ENCODE peak calls at places on chromosome 10, in eight cellular contexts. One of them, this sample, is unnamed. For H3K4me1, the result is how much of the 10 kb centered on the place peaks cover.

GRCh38 chr10:6064119-6064518 is 2.0 kb upstream of the IL2RA start:
- DNase-seq in A549: no peak
- DNase-seq in ascending aorta: no peak
- DNase-seq in psoas muscle: no peak
- DNase-seq in CD8-positive, alpha-beta T cell: no peak
- DNase-seq in CD4-positive, alpha-beta memory T cell: no peak
- DNase-seq in stomach: peak
- DNase-seq in endothelial cell of umbilical vein: no peak
- DNase-seq in this sample: no peak

GRCh38 chr10:127424594-127425264 is 124.4 kb upstream of the NPS start:
- DNase-seq in A549: no peak
- DNase-seq in ascending aorta: no peak
- DNase-seq in psoas muscle: peak
- DNase-seq in CD8-positive, alpha-beta T cell: no peak
- DNase-seq in CD4-positive, alpha-beta memory T cell: no peak
- DNase-seq in stomach: no peak
- DNase-seq in endothelial cell of umbilical vein: no peak
- DNase-seq in this sample: no peak

GRCh38 chr10:3782456-3783312 is 2.3 kb downstream of the KLF6 start:
- DNase-seq in A549: peak
- DNase-seq in ascending aorta: peak
- DNase-seq in psoas muscle: peak
- DNase-seq in CD8-positive, alpha-beta T cell: peak
- DNase-seq in CD4-positive, alpha-beta memory T cell: peak
- DNase-seq in stomach: peak
- DNase-seq in endothelial cell of umbilical vein: peak
- DNase-seq in this sample: peak

GRCh38 chr10:14124951-14125350 is 205.8 kb downstream of the FRMD4A start:
- DNase-seq in A549: no peak
- DNase-seq in ascending aorta: no peak
- DNase-seq in psoas muscle: no peak
- DNase-seq in CD8-positive, alpha-beta T cell: no peak
- DNase-seq in CD4-positive, alpha-beta memory T cell: no peak
- DNase-seq in stomach: no peak
- DNase-seq in endothelial cell of umbilical vein: no peak
- DNase-seq in this sample: no peak

GRCh38 chr10:65611592-65611991 is 1314.2 kb upstream of the LRRTM3 start:
- DNase-seq in A549: no peak
- DNase-seq in ascending aorta: no peak
- DNase-seq in psoas muscle: no peak
- DNase-seq in CD8-positive, alpha-beta T cell: no peak
- DNase-seq in CD4-positive, alpha-beta memory T cell: no peak
- DNase-seq in stomach: no peak
- DNase-seq in endothelial cell of umbilical vein: no peak
- DNase-seq in this sample: no peak

GRCh38 chr10:5449823-5450222 is 37.5 kb downstream of the NET1 start:
- DNase-seq in A549: peak
- DNase-seq in ascending aorta: peak
- DNase-seq in psoas muscle: no peak
- DNase-seq in CD8-positive, alpha-beta T cell: no peak
- DNase-seq in CD4-positive, alpha-beta memory T cell: no peak
- DNase-seq in stomach: no peak
- DNase-seq in endothelial cell of umbilical vein: peak
- DNase-seq in this sample: no peak

GRCh38 chr10:49254556-49255318 is 44.2 kb upstream of the C10orf71 start:
- DNase-seq in A549: no peak
- DNase-seq in ascending aorta: no peak
- DNase-seq in psoas muscle: no peak
- DNase-seq in CD8-positive, alpha-beta T cell: peak
- DNase-seq in CD4-positive, alpha-beta memory T cell: peak
- DNase-seq in stomach: no peak
- DNase-seq in endothelial cell of umbilical vein: no peak
- DNase-seq in this sample: no peak

GRCh38 chr10:118870467-118871243 is 115.9 kb upstream of the CACUL1 start:
- DNase-seq in A549: peak
- DNase-seq in ascending aorta: no peak
- DNase-seq in psoas muscle: no peak
- DNase-seq in CD8-positive, alpha-beta T cell: no peak
- DNase-seq in CD4-positive, alpha-beta memory T cell: no peak
- DNase-seq in stomach: no peak
- DNase-seq in endothelial cell of umbilical vein: peak
- DNase-seq in this sample: no peak

GRCh38 chr10:49760789-49761188 is 1.3 kb downstream of the OGDHL start:
- DNase-seq in A549: no peak
- DNase-seq in ascending aorta: no peak
- DNase-seq in psoas muscle: no peak
- DNase-seq in CD8-positive, alpha-beta T cell: no peak
- DNase-seq in CD4-positive, alpha-beta memory T cell: no peak
- DNase-seq in stomach: peak
- DNase-seq in endothelial cell of umbilical vein: no peak
- DNase-seq in this sample: no peak

GRCh38 chr10:26914898-26915297 is 54.1 kb upstream of the ABI1 start:
- DNase-seq in A549: no peak
- DNase-seq in ascending aorta: no peak
- DNase-seq in psoas muscle: no peak
- DNase-seq in CD8-positive, alpha-beta T cell: no peak
- DNase-seq in CD4-positive, alpha-beta memory T cell: no peak
- DNase-seq in stomach: no peak
- DNase-seq in endothelial cell of umbilical vein: no peak
- DNase-seq in this sample: no peak

GRCh38 chr10:33215154-33215553 is 119.3 kb downstream of the NRP1 start:
- DNase-seq in A549: no peak
- DNase-seq in ascending aorta: no peak
- DNase-seq in psoas muscle: no peak
- DNase-seq in CD8-positive, alpha-beta T cell: no peak
- DNase-seq in CD4-positive, alpha-beta memory T cell: no peak
- DNase-seq in stomach: no peak
- DNase-seq in endothelial cell of umbilical vein: no peak
- DNase-seq in this sample: no peak
- H3K4me1 ChIP-seq in A549: half or more
- H3K4me1 ChIP-seq in ascending aorta: under half
- H3K4me1 ChIP-seq in psoas muscle: under half
- H3K4me1 ChIP-seq in CD8-positive, alpha-beta T cell: under half
- H3K4me1 ChIP-seq in CD4-positive, alpha-beta memory T cell: under half
- H3K4me1 ChIP-seq in stomach: under half
- H3K4me1 ChIP-seq in endothelial cell of umbilical vein: under half
- H3K4me1 ChIP-seq in this sample: under half

DNA sequence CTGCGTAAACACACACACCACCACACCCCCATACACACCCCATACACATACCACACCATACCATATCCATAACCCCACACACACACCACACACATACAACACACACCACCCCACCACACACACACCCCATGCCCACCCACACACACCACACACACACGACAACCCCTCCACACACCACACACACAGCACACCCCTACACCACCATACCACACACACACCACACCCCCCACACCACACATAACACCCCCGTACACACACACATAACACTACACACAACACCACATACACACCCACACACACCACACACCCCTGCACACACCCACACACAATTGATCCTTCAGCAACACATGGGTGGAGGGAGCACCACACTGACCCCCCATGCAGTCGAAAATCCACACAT is 50.3 kb upstream of the BMS1 start:
- DNase-seq in A549: no peak
- DNase-seq in ascending aorta: no peak
- DNase-seq in psoas muscle: no peak
- DNase-seq in CD8-positive, alpha-beta T cell: no peak
- DNase-seq in CD4-positive, alpha-beta memory T cell: no peak
- DNase-seq in stomach: no peak
- DNase-seq in endothelial cell of umbilical vein: no peak
- DNase-seq in this sample: no peak
- H3K4me3 ChIP-seq in A549: no peak
- H3K4me3 ChIP-seq in ascending aorta: no peak
- H3K4me3 ChIP-seq in psoas muscle: no peak
- H3K4me3 ChIP-seq in CD8-positive, alpha-beta T cell: no peak
- H3K4me3 ChIP-seq in CD4-positive, alpha-beta memory T cell: no peak
- H3K4me3 ChIP-seq in stomach: no peak
- H3K4me3 ChIP-seq in endothelial cell of umbilical vein: no peak
- H3K4me3 ChIP-seq in this sample: no peak

DNA sequence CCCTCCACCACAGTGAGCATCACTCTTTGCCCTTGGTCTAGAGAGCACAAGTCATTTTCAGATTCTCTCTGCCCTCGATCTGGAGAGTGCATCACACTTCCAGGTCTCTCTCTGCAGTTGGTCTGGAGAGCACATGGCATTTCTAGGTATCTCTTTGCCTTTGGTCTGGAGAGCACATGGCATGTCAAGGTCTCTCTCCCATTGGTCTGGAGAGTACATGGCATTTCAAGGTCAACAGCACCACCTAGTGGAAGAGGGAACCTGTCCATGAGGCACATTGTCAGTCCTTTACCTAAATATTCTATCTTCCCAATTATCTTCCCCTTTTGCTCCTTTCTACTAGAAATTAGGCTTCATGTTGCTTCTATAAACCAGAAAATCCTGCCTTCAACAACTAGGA is 1139.4 kb downstream of the XPNPEP1 start:
- DNase-seq in A549: peak
- DNase-seq in ascending aorta: no peak
- DNase-seq in psoas muscle: no peak
- DNase-seq in CD8-positive, alpha-beta T cell: no peak
- DNase-seq in CD4-positive, alpha-beta memory T cell: no peak
- DNase-seq in stomach: peak
- DNase-seq in endothelial cell of umbilical vein: no peak
- DNase-seq in this sample: no peak
- H3K4me1 ChIP-seq in A549: under half
- H3K4me1 ChIP-seq in ascending aorta: under half
- H3K4me1 ChIP-seq in psoas muscle: under half
- H3K4me1 ChIP-seq in CD8-positive, alpha-beta T cell: under half
- H3K4me1 ChIP-seq in CD4-positive, alpha-beta memory T cell: under half
- H3K4me1 ChIP-seq in stomach: under half
- H3K4me1 ChIP-seq in endothelial cell of umbilical vein: under half
- H3K4me1 ChIP-seq in this sample: under half

GRCh38 chr10:1057106-1057657 is 997 bp downstream of the WDR37 start:
- DNase-seq in A549: no peak
- DNase-seq in ascending aorta: no peak
- DNase-seq in psoas muscle: no peak
- DNase-seq in CD8-positive, alpha-beta T cell: no peak
- DNase-seq in CD4-positive, alpha-beta memory T cell: no peak
- DNase-seq in stomach: no peak
- DNase-seq in endothelial cell of umbilical vein: peak
- DNase-seq in this sample: no peak
- H3K4me3 ChIP-seq in A549: peak
- H3K4me3 ChIP-seq in ascending aorta: peak
- H3K4me3 ChIP-seq in psoas muscle: peak
- H3K4me3 ChIP-seq in CD8-positive, alpha-beta T cell: peak
- H3K4me3 ChIP-seq in CD4-positive, alpha-beta memory T cell: peak
- H3K4me3 ChIP-seq in stomach: peak
- H3K4me3 ChIP-seq in endothelial cell of umbilical vein: peak
- H3K4me3 ChIP-seq in this sample: peak

GRCh38 chr10:116826803-116827202 is 22.5 kb upstream of the ENO4 start:
- DNase-seq in A549: no peak
- DNase-seq in ascending aorta: no peak
- DNase-seq in psoas muscle: no peak
- DNase-seq in CD8-positive, alpha-beta T cell: no peak
- DNase-seq in CD4-positive, alpha-beta memory T cell: no peak
- DNase-seq in stomach: no peak
- DNase-seq in endothelial cell of umbilical vein: no peak
- DNase-seq in this sample: no peak

GRCh38 chr10:116827214-116827671 is 22.1 kb upstream of the ENO4 start:
- DNase-seq in A549: no peak
- DNase-seq in ascending aorta: no peak
- DNase-seq in psoas muscle: no peak
- DNase-seq in CD8-positive, alpha-beta T cell: no peak
- DNase-seq in CD4-positive, alpha-beta memory T cell: no peak
- DNase-seq in stomach: no peak
- DNase-seq in endothelial cell of umbilical vein: no peak
- DNase-seq in this sample: no peak

GRCh38 chr10:116825901-116826300 is 23.4 kb upstream of the ENO4 start:
- DNase-seq in A549: no peak
- DNase-seq in ascending aorta: no peak
- DNase-seq in psoas muscle: no peak
- DNase-seq in CD8-positive, alpha-beta T cell: no peak
- DNase-seq in CD4-positive, alpha-beta memory T cell: no peak
- DNase-seq in stomach: no peak
- DNase-seq in endothelial cell of umbilical vein: no peak
- DNase-seq in this sample: no peak

GRCh38 chr10:116829711-116830110 is 19.6 kb upstream of the ENO4 start:
- DNase-seq in A549: no peak
- DNase-seq in ascending aorta: no peak
- DNase-seq in psoas muscle: no peak
- DNase-seq in CD8-positive, alpha-beta T cell: no peak
- DNase-seq in CD4-positive, alpha-beta memory T cell: no peak
- DNase-seq in stomach: no peak
- DNase-seq in endothelial cell of umbilical vein: no peak
- DNase-seq in this sample: no peak

DNA sequence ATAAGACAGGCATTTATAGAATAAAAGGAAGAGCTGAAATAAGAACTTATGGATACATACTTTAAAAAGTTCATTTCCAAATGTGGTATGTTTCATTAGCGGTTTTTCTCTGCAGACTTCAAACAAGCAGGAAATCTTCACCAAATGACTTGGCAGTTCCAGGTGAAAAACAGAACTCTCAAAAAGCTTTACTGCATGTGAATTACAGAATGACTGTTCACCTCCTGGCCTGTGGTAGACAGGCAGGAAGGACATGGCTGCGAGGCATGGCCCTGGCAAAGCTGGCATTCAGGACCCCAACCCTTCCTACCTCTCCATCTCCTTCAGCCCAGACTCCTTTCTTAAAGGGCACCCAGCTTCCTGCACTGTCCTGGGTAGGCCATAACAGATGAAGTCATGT is 21.2 kb upstream of the ENO4 start:
- DNase-seq in A549: no peak
- DNase-seq in ascending aorta: no peak
- DNase-seq in psoas muscle: no peak
- DNase-seq in CD8-positive, alpha-beta T cell: no peak
- DNase-seq in CD4-positive, alpha-beta memory T cell: no peak
- DNase-seq in stomach: no peak
- DNase-seq in endothelial cell of umbilical vein: no peak
- DNase-seq in this sample: no peak
- H3K4me1 ChIP-seq in A549: under half
- H3K4me1 ChIP-seq in ascending aorta: under half
- H3K4me1 ChIP-seq in psoas muscle: under half
- H3K4me1 ChIP-seq in CD8-positive, alpha-beta T cell: under half
- H3K4me1 ChIP-seq in CD4-positive, alpha-beta memory T cell: under half
- H3K4me1 ChIP-seq in stomach: under half
- H3K4me1 ChIP-seq in endothelial cell of umbilical vein: under half
- H3K4me1 ChIP-seq in this sample: under half

DNA sequence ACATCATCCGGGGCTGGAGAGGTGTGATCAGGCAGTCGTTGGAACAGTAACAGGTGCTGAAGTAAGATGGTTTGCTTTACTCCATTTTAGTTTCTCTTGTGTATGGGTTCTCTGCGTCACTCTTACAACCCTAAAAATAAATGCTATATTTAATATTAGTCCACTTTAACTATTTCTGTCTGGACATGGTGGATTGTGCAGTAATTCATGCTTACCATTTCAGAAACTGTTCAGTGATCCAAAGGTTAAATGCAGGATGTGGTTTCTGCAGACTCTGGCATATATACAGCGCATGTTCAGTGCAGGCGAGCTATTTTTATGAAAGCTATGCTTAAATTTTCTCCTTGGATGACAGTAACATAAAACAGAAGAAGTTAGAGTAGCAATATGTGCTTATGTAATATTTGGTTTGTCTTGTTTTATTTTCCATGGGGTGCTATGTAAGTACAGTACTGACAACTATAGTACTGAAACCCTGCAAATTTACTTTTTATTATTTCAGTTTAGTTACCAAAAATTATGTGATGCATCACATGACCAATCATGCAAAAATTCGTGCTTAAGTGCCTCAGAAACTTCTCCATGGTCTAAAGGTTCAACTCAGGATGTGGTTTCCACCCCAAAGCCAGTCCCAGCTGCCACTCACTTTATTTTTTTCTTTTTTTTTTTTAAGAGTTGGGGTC is 46.6 kb upstream of the GRID1 start:
- DNase-seq in A549: no peak
- DNase-seq in ascending aorta: no peak
- DNase-seq in psoas muscle: no peak
- DNase-seq in CD8-positive, alpha-beta T cell: no peak
- DNase-seq in CD4-positive, alpha-beta memory T cell: peak
- DNase-seq in stomach: no peak
- DNase-seq in endothelial cell of umbilical vein: no peak
- DNase-seq in this sample: no peak
- H3K4me3 ChIP-seq in A549: no peak
- H3K4me3 ChIP-seq in ascending aorta: no peak
- H3K4me3 ChIP-seq in psoas muscle: no peak
- H3K4me3 ChIP-seq in CD8-positive, alpha-beta T cell: no peak
- H3K4me3 ChIP-seq in CD4-positive, alpha-beta memory T cell: no peak
- H3K4me3 ChIP-seq in stomach: no peak
- H3K4me3 ChIP-seq in endothelial cell of umbilical vein: no peak
- H3K4me3 ChIP-seq in this sample: peak